ENCODE peak calls at places on chromosomes 7 and 10, in six cellular contexts. G, T, C, K, I and O are unnamed samples.

GRCh38 chr10:33612551-33612950 is 278.1 kb upstream of the NRP1 start:
- DNase-seq in G (peak), T (no peak), C (no peak), K (no peak), I (no peak), O (no peak)

GRCh38 chr7:145350334-145350733 is 514.5 kb upstream of the TPK1 start:
- DNase-seq in G (no peak), T (no peak), C (no peak), K (no peak), I (no peak), O (no peak)

GRCh38 chr10:43137701-43137970 is 609 bp upstream of the CSGALNACT2 start:
- DNase-seq in G (peak), T (peak), C (no peak), K (peak), I (peak), O (peak)

GRCh38 chr10:24778298-24778697 is 54.6 kb upstream of the ARHGAP21 start:
- DNase-seq in G (no peak), T (no peak), C (no peak), K (no peak), I (no peak), O (no peak)

GRCh38 chr10:125023862-125024495 is 82.1 kb downstream of the ZRANB1 start:
- DNase-seq in G (no peak), T (no peak), C (no peak), K (no peak), I (no peak), O (peak)

GRCh38 chr7:32507416-32507815 is 12.1 kb downstream of the AVL9 start:
- DNase-seq in G (peak), T (no peak), C (no peak), K (no peak), I (no peak), O (no peak)

GRCh38 chr7:80136276-80137045 is 1.8 kb downstream of the GNAI1 start:
- DNase-seq in G (peak), T (no peak), C (peak), K (no peak), I (peak), O (no peak)

GRCh38 chr10:111360260-111360925 is 283.6 kb downstream of the ADRA2A start:
- DNase-seq in G (peak), T (no peak), C (no peak), K (no peak), I (peak), O (peak)

GRCh38 chr10:124875596-124875995 is 66.3 kb upstream of the ZRANB1 start:
- DNase-seq in G (peak), T (no peak), C (peak), K (no peak), I (no peak), O (no peak)

GRCh38 chr10:17951868-17952371 is at the start of gene SLC39A12:
- DNase-seq in G (peak), T (no peak), C (no peak), K (no peak), I (no peak), O (no peak)

GRCh38 chr7:106216517-106217088 is 68.2 kb downstream of the NAMPT start:
- DNase-seq in G (peak), T (peak), C (peak), K (peak), I (no peak), O (no peak)

GRCh38 chr10:75018873-75019272 is 92.6 kb upstream of the SAMD8 start:
- DNase-seq in G (no peak), T (no peak), C (no peak), K (no peak), I (no peak), O (no peak)

GRCh38 chr7:107660381-107661080 is at the start of gene SLC26A4:
- DNase-seq in G (no peak), T (no peak), C (no peak), K (no peak), I (peak), O (no peak)

GRCh38 chr10:43235070-43235900 is 31.6 kb downstream of the RASGEF1A start:
- DNase-seq in G (no peak), T (no peak), C (peak), K (no peak), I (no peak), O (no peak)

GRCh38 chr10:34092891-34093290 is 722.2 kb downstream of the PARD3 start:
- DNase-seq in G (peak), T (no peak), C (no peak), K (no peak), I (no peak), O (no peak)

GRCh38 chr10:79248341-79248931 is 98.8 kb upstream of the PPIF start:
- DNase-seq in G (no peak), T (no peak), C (no peak), K (no peak), I (no peak), O (peak)

GRCh38 chr7:139869886-139870285 is 40.8 kb downstream of the TBXAS1 start:
- DNase-seq in G (no peak), T (no peak), C (no peak), K (no peak), I (no peak), O (no peak)

GRCh38 chr10:60678978-60679377 is 99.3 kb upstream of the CDK1 start:
- DNase-seq in G (no peak), T (no peak), C (no peak), K (no peak), I (no peak), O (no peak)

GRCh38 chr10:78382047-78382446 is 348.4 kb downstream of the RPS24 start:
- DNase-seq in G (no peak), T (no peak), C (no peak), K (no peak), I (no peak), O (no peak)

GRCh38 chr7:132256721-132257212 is 319.5 kb downstream of the PLXNA4 start:
- DNase-seq in G (no peak), T (no peak), C (no peak), K (no peak), I (no peak), O (no peak)

GRCh38 chr7:30116771-30117170 is 18.0 kb upstream of the MTURN start:
- DNase-seq in G (peak), T (no peak), C (no peak), K (no peak), I (no peak), O (no peak)

GRCh38 chr7:127792528-127793342 is 140.7 kb downstream of the SND1 start:
- DNase-seq in G (peak), T (peak), C (no peak), K (peak), I (peak), O (no peak)

DNA sequence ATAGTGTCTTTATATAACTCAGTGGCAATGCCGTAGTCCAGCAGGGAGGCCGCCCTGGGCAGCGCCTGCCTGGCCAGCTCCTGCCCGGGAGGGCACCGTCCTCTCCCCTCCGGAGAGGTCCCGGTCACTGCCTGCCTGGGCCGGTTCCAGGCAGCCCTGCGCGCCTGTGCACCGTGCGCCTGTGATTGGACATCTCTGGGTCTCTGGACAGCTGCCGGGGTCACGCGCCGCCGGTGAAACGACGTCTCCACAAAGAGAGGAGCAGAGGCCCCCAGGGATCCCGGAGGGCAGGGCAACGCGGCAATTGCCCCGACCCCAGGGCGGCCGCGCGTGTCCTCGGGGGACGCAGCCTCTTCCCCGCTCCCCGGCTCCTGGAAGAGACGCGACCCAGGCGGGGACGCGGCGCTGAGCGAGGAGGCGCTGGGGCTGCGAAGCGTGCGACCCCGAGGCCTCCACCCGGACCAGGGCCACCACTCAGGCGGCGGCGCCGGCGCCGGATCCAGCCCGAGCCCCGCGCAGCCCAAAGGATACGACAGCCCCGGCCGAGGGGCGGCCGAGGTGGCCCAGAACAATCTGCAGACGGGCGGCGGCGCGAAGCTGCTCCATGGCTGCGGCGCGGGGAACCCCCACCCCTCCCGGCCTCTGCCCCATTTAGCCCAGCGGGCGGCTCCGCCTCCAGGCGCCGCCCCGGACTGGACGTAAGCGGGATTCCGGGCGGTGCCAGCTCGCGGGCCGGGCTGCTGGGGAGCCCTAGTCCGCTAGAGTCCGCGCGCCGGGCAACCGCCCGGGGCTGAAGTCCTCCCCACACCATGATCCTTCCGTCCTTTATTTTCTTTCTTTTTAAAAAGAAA is at the start of gene PHYH:
- DNase-seq in G (peak), T (peak), C (peak), K (peak), I (peak), O (peak)
- TF ChIP-seq CTCF in G (no peak), T (no peak), C (no peak), K (no peak), I (no peak), O (no peak)

GRCh38 chr10:29535778-29536459 is 98.9 kb downstream of the SVIL start:
- DNase-seq in G (no peak), T (no peak), C (no peak), K (no peak), I (no peak), O (no peak)
- TF ChIP-seq CTCF in G (no peak), T (no peak), C (no peak), K (peak), I (no peak), O (no peak)

DNA sequence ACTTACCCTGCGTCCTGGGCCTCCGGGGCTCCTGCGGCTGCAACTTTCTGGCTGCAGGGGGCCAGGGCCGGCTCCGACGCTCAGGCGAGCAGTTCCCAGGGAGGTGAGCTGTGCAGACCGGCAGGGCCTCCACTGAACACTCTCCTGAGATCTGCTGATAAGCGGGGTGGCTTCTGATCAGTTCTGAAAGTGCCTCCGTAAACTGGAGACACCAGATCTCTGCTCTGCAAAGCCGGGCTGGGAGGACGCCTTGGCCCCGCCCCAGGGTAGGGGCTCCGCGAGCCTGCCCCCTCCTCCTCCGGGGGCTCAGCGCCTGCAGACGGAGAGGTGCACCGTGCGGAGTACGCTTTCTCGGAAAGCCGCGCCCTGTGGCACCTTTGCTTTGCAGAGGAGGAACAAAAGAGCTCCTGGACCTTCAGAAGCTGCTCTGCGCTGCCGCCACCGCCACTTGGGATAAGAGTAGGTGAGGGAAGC is 141.3 kb upstream of the VKORC1L1 start:
- DNase-seq in G (no peak), T (peak), C (no peak), K (no peak), I (peak), O (no peak)
- TF ChIP-seq CTCF in G (no peak), T (peak), C (no peak), K (no peak), I (peak), O (no peak)

DNA sequence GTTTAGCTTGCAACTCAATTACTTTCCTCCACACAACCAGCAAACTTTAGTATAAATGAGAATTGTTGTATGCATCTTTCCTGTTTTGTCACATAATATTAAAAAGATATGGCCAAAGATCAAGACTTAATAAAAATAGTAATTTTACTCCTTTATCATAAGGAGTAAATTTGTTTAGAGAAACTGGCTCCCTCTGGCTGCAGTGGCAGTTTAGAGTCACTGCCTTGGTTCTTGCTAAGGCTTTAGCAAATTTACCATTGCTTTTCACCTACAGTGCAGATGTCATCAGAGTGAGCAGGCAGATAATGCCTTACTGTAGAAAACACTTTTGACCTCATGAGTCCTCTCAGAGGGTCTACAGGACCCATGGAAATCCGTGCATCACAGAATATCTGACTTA is 2.6 kb downstream of the PRPF18 start:
- DNase-seq in G (peak), T (no peak), C (no peak), K (no peak), I (no peak), O (no peak)
- TF ChIP-seq CTCF in G (peak), T (no peak), C (no peak), K (no peak), I (no peak), O (no peak)

GRCh38 chr10:30313579-30314376 is 35.3 kb downstream of the MTPAP start:
- DNase-seq in G (no peak), T (no peak), C (no peak), K (no peak), I (no peak), O (no peak)
- TF ChIP-seq CTCF in G (no peak), T (no peak), C (no peak), K (no peak), I (no peak), O (no peak)